ENCODE peak calls at places on chromosomes 6 and 20, in seven cellular contexts. One of them, this sample, is unnamed.

GRCh38 chr6:21189721-21190120 is 403.8 kb upstream of the SOX4 start:
- DNase-seq in ovary: no peak
- DNase-seq in heart right ventricle: no peak
- DNase-seq in fibroblast of lung: no peak
- DNase-seq in AG10803: no peak
- DNase-seq in AML-193: no peak
- DNase-seq in substantia nigra: no peak
- DNase-seq in this sample: no peak

GRCh38 chr6:107318100-107318736 is 141.1 kb downstream of the PDSS2 start:
- DNase-seq in ovary: peak
- DNase-seq in heart right ventricle: peak
- DNase-seq in fibroblast of lung: peak
- DNase-seq in AG10803: peak
- DNase-seq in AML-193: peak
- DNase-seq in substantia nigra: no peak
- DNase-seq in this sample: peak

GRCh38 chr6:130035211-130035610 is 16.8 kb downstream of the L3MBTL3 start:
- DNase-seq in ovary: no peak
- DNase-seq in heart right ventricle: no peak
- DNase-seq in fibroblast of lung: no peak
- DNase-seq in AG10803: no peak
- DNase-seq in AML-193: no peak
- DNase-seq in substantia nigra: no peak
- DNase-seq in this sample: no peak

GRCh38 chr20:17992847-17993508 is 24.2 kb downstream of the MGME1 start:
- DNase-seq in ovary: no peak
- DNase-seq in heart right ventricle: no peak
- DNase-seq in fibroblast of lung: peak
- DNase-seq in AG10803: no peak
- DNase-seq in AML-193: no peak
- DNase-seq in substantia nigra: no peak
- DNase-seq in this sample: no peak

GRCh38 chr20:13105864-13106457 is 97.2 kb downstream of the SPTLC3 start:
- DNase-seq in ovary: no peak
- DNase-seq in heart right ventricle: no peak
- DNase-seq in fibroblast of lung: peak
- DNase-seq in AG10803: peak
- DNase-seq in AML-193: peak
- DNase-seq in substantia nigra: no peak
- DNase-seq in this sample: peak

GRCh38 chr6:108651781-108652227 is 91.1 kb downstream of the FOXO3 start:
- DNase-seq in ovary: no peak
- DNase-seq in heart right ventricle: peak
- DNase-seq in fibroblast of lung: peak
- DNase-seq in AG10803: peak
- DNase-seq in AML-193: no peak
- DNase-seq in substantia nigra: no peak
- DNase-seq in this sample: peak

GRCh38 chr6:116371384-116372209 is 850 bp downstream of the DSE start:
- DNase-seq in ovary: peak
- DNase-seq in heart right ventricle: peak
- DNase-seq in fibroblast of lung: peak
- DNase-seq in AG10803: peak
- DNase-seq in AML-193: peak
- DNase-seq in substantia nigra: peak
- DNase-seq in this sample: peak

GRCh38 chr6:110296151-110297028 is 61.8 kb downstream of the METTL24 start:
- DNase-seq in ovary: no peak
- DNase-seq in heart right ventricle: no peak
- DNase-seq in fibroblast of lung: no peak
- DNase-seq in AG10803: no peak
- DNase-seq in AML-193: no peak
- DNase-seq in substantia nigra: no peak
- DNase-seq in this sample: no peak

GRCh38 chr20:32518593-32519366 is 66.4 kb downstream of the NOL4L start:
- DNase-seq in ovary: no peak
- DNase-seq in heart right ventricle: no peak
- DNase-seq in fibroblast of lung: no peak
- DNase-seq in AG10803: no peak
- DNase-seq in AML-193: no peak
- DNase-seq in substantia nigra: no peak
- DNase-seq in this sample: no peak

GRCh38 chr20:36886859-36887778 is 11.2 kb downstream of the TLDC2 start:
- DNase-seq in ovary: peak
- DNase-seq in heart right ventricle: peak
- DNase-seq in fibroblast of lung: peak
- DNase-seq in AG10803: peak
- DNase-seq in AML-193: peak
- DNase-seq in substantia nigra: peak
- DNase-seq in this sample: peak

GRCh38 chr6:21241231-21242130 is 352.1 kb upstream of the SOX4 start:
- DNase-seq in ovary: no peak
- DNase-seq in heart right ventricle: no peak
- DNase-seq in fibroblast of lung: no peak
- DNase-seq in AG10803: no peak
- DNase-seq in AML-193: no peak
- DNase-seq in substantia nigra: no peak
- DNase-seq in this sample: no peak

GRCh38 chr6:170022827-170023619 is 267.9 kb downstream of the DLL1 start:
- DNase-seq in ovary: no peak
- DNase-seq in heart right ventricle: peak
- DNase-seq in fibroblast of lung: no peak
- DNase-seq in AG10803: no peak
- DNase-seq in AML-193: no peak
- DNase-seq in substantia nigra: no peak
- DNase-seq in this sample: no peak

GRCh38 chr6:170102038-170102437 is 188.8 kb downstream of the DLL1 start:
- DNase-seq in ovary: no peak
- DNase-seq in heart right ventricle: peak
- DNase-seq in fibroblast of lung: no peak
- DNase-seq in AG10803: no peak
- DNase-seq in AML-193: no peak
- DNase-seq in substantia nigra: no peak
- DNase-seq in this sample: no peak

GRCh38 chr6:99178168-99178567 is 171.3 kb downstream of the FAXC start:
- DNase-seq in ovary: no peak
- DNase-seq in heart right ventricle: no peak
- DNase-seq in fibroblast of lung: peak
- DNase-seq in AG10803: no peak
- DNase-seq in AML-193: no peak
- DNase-seq in substantia nigra: no peak
- DNase-seq in this sample: no peak

GRCh38 chr20:46773680-46774079 is 64.2 kb downstream of the SLC2A10 start:
- DNase-seq in ovary: no peak
- DNase-seq in heart right ventricle: no peak
- DNase-seq in fibroblast of lung: no peak
- DNase-seq in AG10803: no peak
- DNase-seq in AML-193: no peak
- DNase-seq in substantia nigra: no peak
- DNase-seq in this sample: no peak

GRCh38 chr6:47061631-47062300 is 19.6 kb upstream of the ADGRF1 start:
- DNase-seq in ovary: no peak
- DNase-seq in heart right ventricle: peak
- DNase-seq in fibroblast of lung: peak
- DNase-seq in AG10803: peak
- DNase-seq in AML-193: no peak
- DNase-seq in substantia nigra: peak
- DNase-seq in this sample: peak

GRCh38 chr6:40477246-40478126 is 109.7 kb downstream of the LRFN2 start:
- DNase-seq in ovary: no peak
- DNase-seq in heart right ventricle: no peak
- DNase-seq in fibroblast of lung: no peak
- DNase-seq in AG10803: no peak
- DNase-seq in AML-193: no peak
- DNase-seq in substantia nigra: no peak
- DNase-seq in this sample: no peak

GRCh38 chr6:13486679-13487121 is 700 bp downstream of the GFOD1 start:
- DNase-seq in ovary: peak
- DNase-seq in heart right ventricle: peak
- DNase-seq in fibroblast of lung: peak
- DNase-seq in AG10803: peak
- DNase-seq in AML-193: peak
- DNase-seq in substantia nigra: no peak
- DNase-seq in this sample: peak

GRCh38 chr20:34626978-34627377 is 49.9 kb downstream of the PIGU start:
- DNase-seq in ovary: no peak
- DNase-seq in heart right ventricle: no peak
- DNase-seq in fibroblast of lung: no peak
- DNase-seq in AG10803: no peak
- DNase-seq in AML-193: peak
- DNase-seq in substantia nigra: no peak
- DNase-seq in this sample: no peak

GRCh38 chr6:79518850-79519249 is 18.4 kb downstream of the LCA5 start:
- DNase-seq in ovary: no peak
- DNase-seq in heart right ventricle: no peak
- DNase-seq in fibroblast of lung: no peak
- DNase-seq in AG10803: no peak
- DNase-seq in AML-193: no peak
- DNase-seq in substantia nigra: no peak
- DNase-seq in this sample: no peak

GRCh38 chr6:7723041-7723447 is 2.9 kb upstream of the BMP6 start:
- DNase-seq in ovary: peak
- DNase-seq in heart right ventricle: peak
- DNase-seq in fibroblast of lung: peak
- DNase-seq in AG10803: peak
- DNase-seq in AML-193: peak
- DNase-seq in substantia nigra: no peak
- DNase-seq in this sample: peak

GRCh38 chr20:35144694-35145093 is 2.4 kb downstream of the EDEM2 start:
- DNase-seq in ovary: no peak
- DNase-seq in heart right ventricle: no peak
- DNase-seq in fibroblast of lung: no peak
- DNase-seq in AG10803: no peak
- DNase-seq in AML-193: peak
- DNase-seq in substantia nigra: no peak
- DNase-seq in this sample: no peak

GRCh38 chr6:170236131-170236851 is 54.6 kb downstream of the DLL1 start:
- DNase-seq in ovary: peak
- DNase-seq in heart right ventricle: no peak
- DNase-seq in fibroblast of lung: no peak
- DNase-seq in AG10803: no peak
- DNase-seq in AML-193: no peak
- DNase-seq in substantia nigra: no peak
- DNase-seq in this sample: no peak

GRCh38 chr6:157510329-157511188 is 129.6 kb downstream of the ZDHHC14 start:
- DNase-seq in ovary: no peak
- DNase-seq in heart right ventricle: no peak
- DNase-seq in fibroblast of lung: no peak
- DNase-seq in AG10803: no peak
- DNase-seq in AML-193: peak
- DNase-seq in substantia nigra: no peak
- DNase-seq in this sample: no peak

GRCh38 chr20:17128206-17128605 is 98.6 kb upstream of the PCSK2 start:
- DNase-seq in ovary: no peak
- DNase-seq in heart right ventricle: no peak
- DNase-seq in fibroblast of lung: no peak
- DNase-seq in AG10803: no peak
- DNase-seq in AML-193: no peak
- DNase-seq in substantia nigra: no peak
- DNase-seq in this sample: no peak

GRCh38 chr6:22575190-22575589 is 5.8 kb downstream of the HDGFL1 start:
- DNase-seq in ovary: no peak
- DNase-seq in heart right ventricle: no peak
- DNase-seq in fibroblast of lung: peak
- DNase-seq in AG10803: no peak
- DNase-seq in AML-193: no peak
- DNase-seq in substantia nigra: no peak
- DNase-seq in this sample: peak

GRCh38 chr6:26284537-26285142 is 80.4 kb upstream of the BTN3A2 start:
- DNase-seq in ovary: peak
- DNase-seq in heart right ventricle: peak
- DNase-seq in fibroblast of lung: peak
- DNase-seq in AG10803: peak
- DNase-seq in AML-193: peak
- DNase-seq in substantia nigra: no peak
- DNase-seq in this sample: peak

GRCh38 chr20:5886788-5887187 is 63.5 kb downstream of the TRMT6 start:
- DNase-seq in ovary: no peak
- DNase-seq in heart right ventricle: peak
- DNase-seq in fibroblast of lung: peak
- DNase-seq in AG10803: no peak
- DNase-seq in AML-193: no peak
- DNase-seq in substantia nigra: no peak
- DNase-seq in this sample: peak

GRCh38 chr6:35046862-35047261 is 94.3 kb downstream of the TCP11 start:
- DNase-seq in ovary: no peak
- DNase-seq in heart right ventricle: no peak
- DNase-seq in fibroblast of lung: no peak
- DNase-seq in AG10803: no peak
- DNase-seq in AML-193: peak
- DNase-seq in substantia nigra: no peak
- DNase-seq in this sample: no peak

GRCh38 chr6:166540631-166541331 is 45.7 kb downstream of the RAMACL start:
- DNase-seq in ovary: no peak
- DNase-seq in heart right ventricle: peak
- DNase-seq in fibroblast of lung: peak
- DNase-seq in AG10803: no peak
- DNase-seq in AML-193: no peak
- DNase-seq in substantia nigra: no peak
- DNase-seq in this sample: no peak

GRCh38 chr6:43883698-43884659 is 114.0 kb downstream of the VEGFA start:
- DNase-seq in ovary: no peak
- DNase-seq in heart right ventricle: no peak
- DNase-seq in fibroblast of lung: no peak
- DNase-seq in AG10803: no peak
- DNase-seq in AML-193: peak
- DNase-seq in substantia nigra: no peak
- DNase-seq in this sample: no peak

GRCh38 chr20:34231634-34232033 is 9.6 kb upstream of the ASIP start:
- DNase-seq in ovary: no peak
- DNase-seq in heart right ventricle: no peak
- DNase-seq in fibroblast of lung: no peak
- DNase-seq in AG10803: no peak
- DNase-seq in AML-193: no peak
- DNase-seq in substantia nigra: no peak
- DNase-seq in this sample: no peak

GRCh38 chr20:24027229-24027628 is 38.6 kb upstream of the GGTLC1 start:
- DNase-seq in ovary: no peak
- DNase-seq in heart right ventricle: peak
- DNase-seq in fibroblast of lung: no peak
- DNase-seq in AG10803: peak
- DNase-seq in AML-193: no peak
- DNase-seq in substantia nigra: no peak
- DNase-seq in this sample: no peak

GRCh38 chr20:56634307-56634706 is 5.2 kb downstream of the TFAP2C start:
- DNase-seq in ovary: no peak
- DNase-seq in heart right ventricle: no peak
- DNase-seq in fibroblast of lung: no peak
- DNase-seq in AG10803: no peak
- DNase-seq in AML-193: no peak
- DNase-seq in substantia nigra: no peak
- DNase-seq in this sample: no peak

GRCh38 chr20:33672426-33673114 is 1.7 kb downstream of the NECAB3 start:
- DNase-seq in ovary: peak
- DNase-seq in heart right ventricle: no peak
- DNase-seq in fibroblast of lung: no peak
- DNase-seq in AG10803: no peak
- DNase-seq in AML-193: no peak
- DNase-seq in substantia nigra: no peak
- DNase-seq in this sample: no peak